ENCODE peak calls at places on chromosomes 16 and 17, in eight cellular contexts. G, X, O, H, W, A, F and M are unnamed samples.

GRCh38 chr17:2030779-2031163 is 818 bp downstream of the DPH1 start:
- DNase-seq in G (no peak), X (no peak), O (no peak), H (peak), W (no peak), A (no peak), F (no peak), M (no peak)

GRCh38 chr17:81404557-81405165 is 9.4 kb downstream of the BAHCC1 start:
- DNase-seq in G (no peak), X (no peak), O (no peak), H (no peak), W (peak), A (no peak), F (no peak), M (no peak)

GRCh38 chr17:11454096-11454495 is 144.2 kb upstream of the DNAH9 start:
- DNase-seq in G (no peak), X (no peak), O (no peak), H (no peak), W (no peak), A (no peak), F (no peak), M (no peak)

GRCh38 chr17:65393514-65393913 is 167.9 kb downstream of the AXIN2 start:
- DNase-seq in G (no peak), X (no peak), O (no peak), H (no peak), W (no peak), A (no peak), F (no peak), M (no peak)

GRCh38 chr16:1656808-1657617 is 21.1 kb upstream of the JPT2 start:
- DNase-seq in G (peak), X (no peak), O (no peak), H (no peak), W (no peak), A (no peak), F (no peak), M (no peak)

GRCh38 chr17:75873587-75874322 is 4.6 kb downstream of the TRIM47 start:
- DNase-seq in G (no peak), X (no peak), O (no peak), H (no peak), W (no peak), A (no peak), F (no peak), M (no peak)

GRCh38 chr17:2106308-2106707 is 51.4 kb downstream of the HIC1 start:
- DNase-seq in G (no peak), X (no peak), O (no peak), H (no peak), W (no peak), A (no peak), F (no peak), M (no peak)

GRCh38 chr16:82999711-83000110 is 372.9 kb downstream of the CDH13 start:
- DNase-seq in G (no peak), X (no peak), O (no peak), H (no peak), W (no peak), A (no peak), F (no peak), M (no peak)

GRCh38 chr17:82269138-82269881 is 4.2 kb downstream of the CSNK1D start:
- DNase-seq in G (no peak), X (no peak), O (no peak), H (no peak), W (no peak), A (no peak), F (no peak), M (no peak)

GRCh38 chr17:16381496-16381820 is 567 bp downstream of the UBB start:
- DNase-seq in G (no peak), X (no peak), O (no peak), H (no peak), W (peak), A (no peak), F (no peak), M (no peak)

GRCh38 chr17:49587366-49588073 is 11.8 kb downstream of the NXPH3 start:
- DNase-seq in G (no peak), X (no peak), O (no peak), H (no peak), W (no peak), A (no peak), F (no peak), M (no peak)

GRCh38 chr17:19264681-19265080 is 27.5 kb downstream of the EPN2 start:
- DNase-seq in G (no peak), X (no peak), O (no peak), H (no peak), W (no peak), A (no peak), F (no peak), M (no peak)

GRCh38 chr17:34133350-34133749 is 121.7 kb upstream of the CCL2 start:
- DNase-seq in G (peak), X (no peak), O (no peak), H (no peak), W (no peak), A (no peak), F (no peak), M (no peak)

GRCh38 chr17:2792541-2793169 is 3.6 kb upstream of the RAP1GAP2 start:
- DNase-seq in G (no peak), X (no peak), O (no peak), H (no peak), W (no peak), A (no peak), F (no peak), M (no peak)

GRCh38 chr17:43329183-43329582 is 69.6 kb upstream of the ARL4D start:
- DNase-seq in G (no peak), X (no peak), O (no peak), H (no peak), W (no peak), A (no peak), F (no peak), M (no peak)

GRCh38 chr17:15398291-15398690 is 56.9 kb upstream of the TEKT3 start:
- DNase-seq in G (no peak), X (no peak), O (no peak), H (no peak), W (peak), A (peak), F (no peak), M (no peak)

GRCh38 chr16:67767953-67768352 is 38.4 kb downstream of the RANBP10 start:
- DNase-seq in G (no peak), X (no peak), O (no peak), H (peak), W (peak), A (no peak), F (no peak), M (no peak)

GRCh38 chr17:49861150-49861884 is 13.4 kb upstream of the TAC4 start:
- DNase-seq in G (no peak), X (peak), O (peak), H (peak), W (peak), A (peak), F (peak), M (peak)

GRCh38 chr16:77569406-77569805 is 134.6 kb upstream of the ADAMTS18 start:
- DNase-seq in G (no peak), X (no peak), O (no peak), H (no peak), W (no peak), A (no peak), F (no peak), M (no peak)

GRCh38 chr17:7988750-7989178 is 13.7 kb upstream of the GUCY2D start:
- DNase-seq in G (no peak), X (peak), O (peak), H (peak), W (peak), A (peak), F (peak), M (peak)